ENCODE peak calls at places on chromosomes 11 and 22, in four cellular contexts. O, A, K and R are unnamed samples.

GRCh38 chr11:34656062-34656720 is 35.3 kb downstream of the EHF start:
- DNase-seq in A (no peak), O (no peak), K (no peak), R (no peak)

GRCh38 chr22:32721328-32722180 is 80.0 kb upstream of the TIMP3 start:
- DNase-seq in O (no peak), K (no peak), A (no peak), R (no peak)

GRCh38 chr11:2301631-2302272 is at the start of the genes C11orf21 and TSPAN32:
- DNase-seq in O (no peak), K (peak), A (no peak), R (no peak)

GRCh38 chr11:2217211-2218081 is 45.8 kb upstream of the TH start:
- DNase-seq in K (no peak), A (no peak), O (no peak), R (no peak)

GRCh38 chr11:102599642-102600261 is 25.4 kb downstream of the MMP20 start:
- DNase-seq in K (no peak), A (peak), O (no peak), R (no peak)

GRCh38 chr11:44268807-44269080 is 41.2 kb downstream of the ALX4 start:
- DNase-seq in K (no peak), A (no peak), O (no peak), R (no peak)

GRCh38 chr11:107591098-107591445 is at the start of gene ELMOD1:
- DNase-seq in O (peak), K (peak), A (no peak), R (peak)

GRCh38 chr11:118627566-118627965 is 20.2 kb downstream of the PHLDB1 start:
- DNase-seq in O (no peak), K (no peak), A (no peak), R (no peak)

GRCh38 chr22:48475661-48476345 is 1351.9 kb downstream of the BRD1 start:
- DNase-seq in K (no peak), A (no peak), O (no peak), R (no peak)

GRCh38 chr22:46262449-46263207 is 515 bp downstream of the PKDREJ start:
- DNase-seq in O (peak), A (no peak), K (peak), R (peak)

GRCh38 chr11:57358543-57358961 is 20.4 kb downstream of the P2RX3 start:
- DNase-seq in O (no peak), A (no peak), K (no peak), R (no peak)

GRCh38 chr11:15707971-15708370 is 593.2 kb downstream of the INSC start:
- DNase-seq in O (peak), A (peak), K (peak), R (no peak)

GRCh38 chr11:119859684-119860083 is 130.7 kb upstream of the NECTIN1 start:
- DNase-seq in O (no peak), K (peak), A (no peak), R (no peak)

GRCh38 chr11:84437129-84438123 is 1151.3 kb upstream of the CCDC90B start:
- DNase-seq in O (peak), K (no peak), A (no peak), R (peak)

GRCh38 chr11:82701847-82702520 is 31.7 kb downstream of the FAM181B start:
- DNase-seq in A (no peak), O (peak), K (no peak), R (peak)

GRCh38 chr11:9821008-9821752 is 157.3 kb downstream of the SWAP70 start:
- DNase-seq in O (no peak), K (no peak), A (no peak), R (no peak)

GRCh38 chr22:36156515-36157419 is 3.8 kb downstream of the APOL3 start:
- DNase-seq in K (peak), O (peak), A (peak), R (peak)

GRCh38 chr11:3219281-3219892 is 774 bp upstream of the MRGPRG start:
- DNase-seq in A (no peak), O (peak), K (no peak), R (no peak)

GRCh38 chr11:113534625-113535024 is 59.4 kb upstream of the DRD2 start:
- DNase-seq in O (no peak), K (no peak), A (no peak), R (no peak)

GRCh38 chr11:9528141-9528511 is 45.3 kb upstream of the WEE1 start:
- DNase-seq in A (no peak), O (no peak), K (no peak), R (no peak)

GRCh38 chr11:11582261-11582701 is 39.5 kb downstream of the GALNT18 start:
- DNase-seq in O (no peak), K (no peak), A (no peak), R (no peak)

GRCh38 chr22:45834241-45834640 is 142.7 kb downstream of the WNT7B start:
- DNase-seq in K (no peak), O (no peak), A (no peak), R (no peak)

GRCh38 chr22:27796829-27797792 is 4.4 kb downstream of the MN1 start:
- DNase-seq in K (no peak), O (no peak), A (no peak), R (no peak)

GRCh38 chr11:122976734-122977454 is 4.7 kb downstream of the BSX start:
- DNase-seq in A (no peak), O (peak), K (no peak), R (no peak)

GRCh38 chr11:118909619-118910308 is 16.0 kb downstream of the BCL9L start:
- DNase-seq in O (no peak), K (no peak), A (no peak), R (no peak)

GRCh38 chr11:134949121-134949591 is 537.1 kb upstream of the B3GAT1 start:
- DNase-seq in O (no peak), A (peak), K (no peak), R (no peak)

GRCh38 chr22:28864878-28865596 is 18.3 kb upstream of the ZNRF3 start:
- DNase-seq in O (no peak), A (no peak), K (no peak), R (no peak)

GRCh38 chr22:31683181-31684105 is 21.4 kb upstream of the PISD start:
- DNase-seq in A (no peak), O (no peak), K (no peak), R (no peak)

GRCh38 chr11:4090258-4090657 is 4.3 kb upstream of the RRM1 start:
- DNase-seq in O (no peak), A (no peak), K (no peak), R (no peak)

GRCh38 chr22:48595511-48595905 is 1232.2 kb downstream of the BRD1 start:
- DNase-seq in A (no peak), O (no peak), K (no peak), R (no peak)

GRCh38 chr22:37187891-37188761 is at the start of gene C1QTNF6:
- DNase-seq in O (peak), K (peak), A (no peak), R (peak)

DNA sequence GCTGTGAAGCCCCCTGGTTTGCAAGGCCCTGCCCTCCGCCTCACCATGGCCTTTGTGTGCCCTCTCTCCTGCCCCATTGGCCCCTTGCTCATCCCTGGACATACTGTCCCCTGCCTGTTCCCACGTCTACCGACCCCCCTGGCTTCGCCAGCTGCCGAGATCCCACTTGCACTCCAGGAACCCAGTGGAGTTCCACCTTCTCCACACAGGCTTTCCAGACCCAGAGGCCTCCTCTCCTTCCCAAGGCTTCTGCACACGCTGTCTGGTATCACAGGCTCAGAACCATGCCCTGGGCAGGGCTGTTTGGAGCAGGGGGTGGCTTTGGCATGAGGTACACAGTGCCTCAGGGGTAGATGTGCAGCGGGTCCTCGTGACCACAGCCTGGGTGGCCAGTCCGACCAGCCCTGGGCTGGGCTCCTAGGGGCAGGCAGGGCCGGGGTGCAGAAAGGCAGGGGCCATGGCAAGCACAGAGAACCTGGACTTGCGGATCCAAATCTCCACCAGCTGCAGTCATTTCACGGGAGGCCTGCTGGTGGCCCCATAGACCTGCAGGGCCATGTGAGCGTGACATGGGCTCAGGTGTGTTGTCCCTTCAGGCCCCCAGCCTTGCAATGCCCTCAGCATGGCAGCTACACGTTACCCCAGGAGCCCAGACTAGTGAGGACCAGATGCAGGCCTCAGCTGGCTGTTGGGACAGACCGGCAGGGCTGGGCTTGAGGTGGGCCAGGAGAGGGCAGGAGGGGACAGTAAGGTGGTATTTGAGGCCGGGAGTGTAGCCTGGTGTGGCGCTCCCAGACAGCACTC is 9.5 kb downstream of the GRK2 start:
- DNase-seq in O (peak), K (no peak), A (no peak), R (no peak)
- TF ChIP-seq CTCF in O (no peak), K (no peak), A (no peak), R (no peak)

DNA sequence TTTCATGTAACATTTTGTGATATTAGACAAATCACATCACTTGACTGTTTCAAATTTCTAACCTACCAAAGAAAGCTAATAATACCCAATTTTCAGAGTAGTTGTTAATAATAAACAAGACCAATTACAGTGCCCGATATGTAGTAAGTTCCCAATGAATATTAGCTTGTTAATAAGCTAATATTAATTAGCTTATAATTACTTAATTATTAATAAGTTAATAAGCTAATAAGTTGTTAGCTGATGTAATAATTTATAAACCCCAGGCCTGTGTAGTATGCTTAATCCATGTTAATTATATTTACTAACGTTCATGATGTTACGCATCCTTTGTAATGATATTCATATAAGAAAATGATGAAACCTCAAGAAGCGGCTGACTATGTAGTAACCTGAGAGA is 643.8 kb upstream of the KIRREL3 start:
- DNase-seq in A (no peak), O (no peak), K (no peak), R (no peak)
- TF ChIP-seq CTCF in A (no peak), O (no peak), K (no peak), R (no peak)

GRCh38 chr11:67439321-67440228 is 2.1 kb upstream of the PTPRCAP start:
- DNase-seq in K (no peak), A (no peak), O (peak), R (no peak)
- TF ChIP-seq CTCF in K (no peak), A (peak), O (no peak), R (no peak)

DNA sequence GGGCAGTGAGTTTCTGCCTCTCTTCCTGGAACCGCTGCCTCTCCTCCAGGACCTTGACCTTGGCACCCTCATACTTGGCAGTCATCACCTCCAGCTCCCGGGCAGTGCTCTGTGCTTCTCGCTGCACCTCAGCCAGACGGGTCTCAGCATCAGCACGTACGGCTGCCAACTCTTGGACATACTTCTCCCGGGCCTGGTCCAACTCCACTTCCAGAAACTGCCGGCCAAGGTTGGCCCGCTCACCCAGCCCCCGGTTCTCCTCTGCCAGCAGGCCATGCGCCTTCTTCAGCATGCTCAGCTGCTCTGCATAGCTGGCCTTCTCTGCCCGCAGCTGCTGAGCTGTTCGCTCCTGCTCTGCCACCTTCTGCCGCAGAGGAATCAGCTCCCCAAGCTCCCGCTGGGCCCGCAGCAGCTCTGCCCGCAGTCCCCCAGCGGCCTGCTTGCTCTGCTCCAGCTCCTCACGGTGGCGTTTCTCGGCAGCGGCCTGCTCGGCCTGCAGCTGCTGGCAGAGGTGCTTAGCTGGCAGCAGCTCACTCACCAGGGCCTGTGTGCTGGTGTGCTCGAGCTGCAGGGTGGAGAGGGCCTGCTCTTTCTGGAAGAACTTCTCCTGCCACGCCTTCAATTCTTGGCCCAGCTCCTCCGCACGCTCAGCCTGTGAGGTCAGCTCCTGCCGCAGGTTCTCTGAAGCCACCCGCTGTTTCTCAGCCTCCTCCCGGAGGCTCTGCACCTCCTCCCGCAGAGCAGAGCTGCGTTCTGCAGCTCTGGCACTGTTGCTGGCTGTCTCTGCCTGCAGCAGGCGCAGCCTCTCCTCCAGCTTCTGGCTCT is 14.4 kb downstream of the IL18BP start:
- DNase-seq in A (peak), K (peak), O (no peak), R (no peak)
- TF ChIP-seq CTCF in A (no peak), K (no peak), O (no peak), R (no peak)

GRCh38 chr11:111352235-111352746 is 26.8 kb downstream of the POU2AF1 start:
- DNase-seq in A (no peak), K (no peak), O (no peak), R (no peak)

GRCh38 chr11:111354601-111354891 is 24.5 kb downstream of the POU2AF1 start:
- DNase-seq in O (no peak), K (no peak), A (no peak), R (no peak)

GRCh38 chr11:111351374-111352081 is 27.5 kb downstream of the POU2AF1 start:
- DNase-seq in A (no peak), O (no peak), K (no peak), R (no peak)

GRCh38 chr11:111353776-111354600 is 25.1 kb downstream of the POU2AF1 start:
- DNase-seq in O (no peak), K (no peak), A (no peak), R (no peak)

DNA sequence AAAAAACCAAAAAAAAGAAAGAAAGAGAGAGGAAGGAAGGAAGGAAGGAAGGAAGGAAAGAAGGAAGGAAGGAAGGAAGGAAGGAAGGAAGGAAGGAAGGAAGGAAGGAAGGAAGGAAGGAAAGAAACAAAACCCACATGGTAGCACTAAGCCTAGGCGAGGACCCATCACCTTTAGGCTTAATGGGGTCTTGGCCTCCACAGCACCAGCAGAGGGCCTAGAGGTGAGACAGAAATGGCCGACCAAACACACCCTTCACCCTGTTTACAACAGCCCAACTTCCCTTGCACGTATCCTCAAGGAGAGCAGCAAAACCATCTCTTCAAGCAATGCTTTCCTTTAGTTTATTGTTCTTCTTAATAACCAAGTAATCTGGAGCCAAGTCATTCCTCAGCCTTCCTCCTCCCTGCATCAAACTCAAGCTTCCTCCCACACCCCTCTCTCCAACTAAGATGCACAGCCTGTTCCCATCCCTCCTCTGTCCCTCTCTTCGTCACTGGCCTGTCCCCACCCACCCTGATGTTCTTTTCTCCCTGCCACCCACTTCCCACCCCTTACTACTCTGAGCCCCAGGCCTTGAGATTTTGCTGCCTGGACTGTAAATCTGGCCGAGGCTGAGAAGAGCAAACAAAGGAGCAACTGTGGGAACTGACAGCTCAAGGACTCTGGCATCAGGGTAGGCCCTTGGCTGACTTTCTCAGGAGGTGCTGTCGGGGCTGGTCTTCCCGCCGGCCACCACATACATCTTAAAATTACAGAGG is 26.0 kb downstream of the POU2AF1 start:
- DNase-seq in K (no peak), A (no peak), O (no peak), R (no peak)
- TF ChIP-seq CTCF in K (no peak), A (no peak), O (no peak), R (no peak)

GRCh38 chr22:26672060-26672471 is 14.7 kb downstream of the MIAT start:
- DNase-seq in O (no peak), K (no peak), A (no peak), R (no peak)
- TF ChIP-seq CTCF in O (no peak), K (no peak), A (no peak), R (no peak)

DNA sequence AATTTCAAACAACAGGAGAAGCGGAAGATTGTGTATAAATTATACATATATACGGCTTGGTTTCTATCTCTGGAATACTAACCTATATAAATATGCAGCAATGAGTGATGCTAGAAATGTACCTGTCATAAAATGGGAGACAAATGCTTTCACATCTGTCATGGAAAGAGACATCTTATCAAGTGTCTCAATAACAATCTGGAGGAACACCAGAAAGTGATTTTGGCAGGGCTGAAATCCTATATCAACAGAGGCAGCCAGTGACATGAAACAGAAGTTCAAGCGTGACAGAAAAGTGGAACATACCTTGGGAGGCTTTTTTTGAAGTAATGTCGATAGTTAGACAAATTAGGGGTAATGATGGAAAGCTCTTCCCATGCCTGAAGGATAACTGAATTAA is 834.6 kb downstream of the JRKL start:
- DNase-seq in O (no peak), A (no peak), K (no peak), R (no peak)
- TF ChIP-seq CTCF in O (no peak), A (no peak), K (no peak), R (no peak)